ENCODE peak calls at places on chromosomes 7 and 10, in nine cellular contexts. One of them, this sample, is unnamed.

GRCh38 chr10:9211228-9211627 is 1156.7 kb downstream of the GATA3 start:
- DNase-seq in stimulated activated CD8-positive, alpha-beta memory T cell treated with anti-CD3 and anti-CD28 coated beads, Interleukin-15, amount 100 ng/mL, for 1 hour: no peak
- DNase-seq in A172: no peak
- DNase-seq in AG20443: no peak
- DNase-seq in CD4-positive, alpha-beta memory T cell: no peak
- DNase-seq in heart right ventricle: no peak
- DNase-seq in LoVo: peak
- DNase-seq in cardiac septum: no peak
- DNase-seq in Calu3: no peak
- DNase-seq in this sample: no peak

GRCh38 chr10:99393683-99394082 is 36.7 kb downstream of the GOT1 start:
- DNase-seq in A172: no peak
- DNase-seq in Calu3: no peak
- DNase-seq in stimulated activated CD8-positive, alpha-beta memory T cell treated with anti-CD3 and anti-CD28 coated beads, Interleukin-15, amount 100 ng/mL, for 1 hour: no peak
- DNase-seq in heart right ventricle: no peak
- DNase-seq in LoVo: no peak
- DNase-seq in CD4-positive, alpha-beta memory T cell: no peak
- DNase-seq in cardiac septum: no peak
- DNase-seq in AG20443: no peak
- DNase-seq in this sample: no peak

GRCh38 chr7:34596887-34597286 is 61.1 kb upstream of the NPSR1 start:
- DNase-seq in cardiac septum: no peak
- DNase-seq in LoVo: no peak
- DNase-seq in heart right ventricle: no peak
- DNase-seq in Calu3: peak
- DNase-seq in stimulated activated CD8-positive, alpha-beta memory T cell treated with anti-CD3 and anti-CD28 coated beads, Interleukin-15, amount 100 ng/mL, for 1 hour: no peak
- DNase-seq in A172: peak
- DNase-seq in AG20443: peak
- DNase-seq in CD4-positive, alpha-beta memory T cell: no peak
- DNase-seq in this sample: no peak

GRCh38 chr10:88975377-88975720 is 15.2 kb upstream of the FAS start:
- DNase-seq in Calu3: no peak
- DNase-seq in AG20443: no peak
- DNase-seq in A172: peak
- DNase-seq in LoVo: no peak
- DNase-seq in cardiac septum: no peak
- DNase-seq in stimulated activated CD8-positive, alpha-beta memory T cell treated with anti-CD3 and anti-CD28 coated beads, Interleukin-15, amount 100 ng/mL, for 1 hour: no peak
- DNase-seq in heart right ventricle: no peak
- DNase-seq in CD4-positive, alpha-beta memory T cell: no peak
- DNase-seq in this sample: no peak

GRCh38 chr10:65861249-65861648 is 1064.6 kb upstream of the LRRTM3 start:
- DNase-seq in Calu3: peak
- DNase-seq in CD4-positive, alpha-beta memory T cell: no peak
- DNase-seq in LoVo: peak
- DNase-seq in cardiac septum: no peak
- DNase-seq in heart right ventricle: no peak
- DNase-seq in AG20443: no peak
- DNase-seq in stimulated activated CD8-positive, alpha-beta memory T cell treated with anti-CD3 and anti-CD28 coated beads, Interleukin-15, amount 100 ng/mL, for 1 hour: no peak
- DNase-seq in A172: peak
- DNase-seq in this sample: peak

GRCh38 chr7:98135984-98136383 is 29.3 kb downstream of the LMTK2 start:
- DNase-seq in CD4-positive, alpha-beta memory T cell: no peak
- DNase-seq in AG20443: no peak
- DNase-seq in cardiac septum: no peak
- DNase-seq in Calu3: no peak
- DNase-seq in stimulated activated CD8-positive, alpha-beta memory T cell treated with anti-CD3 and anti-CD28 coated beads, Interleukin-15, amount 100 ng/mL, for 1 hour: no peak
- DNase-seq in heart right ventricle: no peak
- DNase-seq in A172: no peak
- DNase-seq in LoVo: no peak
- DNase-seq in this sample: no peak

GRCh38 chr10:78320416-78320815 is 286.8 kb downstream of the RPS24 start:
- DNase-seq in AG20443: no peak
- DNase-seq in Calu3: no peak
- DNase-seq in A172: no peak
- DNase-seq in CD4-positive, alpha-beta memory T cell: peak
- DNase-seq in stimulated activated CD8-positive, alpha-beta memory T cell treated with anti-CD3 and anti-CD28 coated beads, Interleukin-15, amount 100 ng/mL, for 1 hour: no peak
- DNase-seq in heart right ventricle: no peak
- DNase-seq in cardiac septum: peak
- DNase-seq in LoVo: no peak
- DNase-seq in this sample: no peak

GRCh38 chr10:77207182-77208165 is 430.1 kb downstream of the KCNMA1 start:
- DNase-seq in AG20443: no peak
- DNase-seq in cardiac septum: no peak
- DNase-seq in Calu3: no peak
- DNase-seq in stimulated activated CD8-positive, alpha-beta memory T cell treated with anti-CD3 and anti-CD28 coated beads, Interleukin-15, amount 100 ng/mL, for 1 hour: no peak
- DNase-seq in LoVo: no peak
- DNase-seq in heart right ventricle: no peak
- DNase-seq in A172: no peak
- DNase-seq in CD4-positive, alpha-beta memory T cell: no peak
- DNase-seq in this sample: no peak

GRCh38 chr10:11515596-11516418 is 95.6 kb downstream of the USP6NL start:
- DNase-seq in stimulated activated CD8-positive, alpha-beta memory T cell treated with anti-CD3 and anti-CD28 coated beads, Interleukin-15, amount 100 ng/mL, for 1 hour: no peak
- DNase-seq in Calu3: peak
- DNase-seq in LoVo: peak
- DNase-seq in A172: peak
- DNase-seq in AG20443: peak
- DNase-seq in CD4-positive, alpha-beta memory T cell: peak
- DNase-seq in heart right ventricle: no peak
- DNase-seq in cardiac septum: no peak
- DNase-seq in this sample: peak

GRCh38 chr10:103710490-103710889 is 144.9 kb downstream of the SH3PXD2A start:
- DNase-seq in stimulated activated CD8-positive, alpha-beta memory T cell treated with anti-CD3 and anti-CD28 coated beads, Interleukin-15, amount 100 ng/mL, for 1 hour: no peak
- DNase-seq in AG20443: no peak
- DNase-seq in A172: no peak
- DNase-seq in LoVo: no peak
- DNase-seq in heart right ventricle: no peak
- DNase-seq in cardiac septum: no peak
- DNase-seq in CD4-positive, alpha-beta memory T cell: no peak
- DNase-seq in Calu3: no peak
- DNase-seq in this sample: no peak

GRCh38 chr10:102113956-102114857 is 6.0 kb downstream of the LDB1 start:
- DNase-seq in CD4-positive, alpha-beta memory T cell: no peak
- DNase-seq in cardiac septum: no peak
- DNase-seq in heart right ventricle: peak
- DNase-seq in A172: peak
- DNase-seq in LoVo: no peak
- DNase-seq in AG20443: peak
- DNase-seq in stimulated activated CD8-positive, alpha-beta memory T cell treated with anti-CD3 and anti-CD28 coated beads, Interleukin-15, amount 100 ng/mL, for 1 hour: no peak
- DNase-seq in Calu3: peak
- DNase-seq in this sample: no peak

GRCh38 chr10:28679941-28680752 is 2.8 kb downstream of the BAMBI start:
- DNase-seq in CD4-positive, alpha-beta memory T cell: no peak
- DNase-seq in AG20443: no peak
- DNase-seq in A172: peak
- DNase-seq in LoVo: no peak
- DNase-seq in cardiac septum: no peak
- DNase-seq in Calu3: peak
- DNase-seq in heart right ventricle: no peak
- DNase-seq in stimulated activated CD8-positive, alpha-beta memory T cell treated with anti-CD3 and anti-CD28 coated beads, Interleukin-15, amount 100 ng/mL, for 1 hour: no peak
- DNase-seq in this sample: peak

GRCh38 chr7:144403102-144403501 is 391 bp downstream of the NOBOX start:
- DNase-seq in heart right ventricle: no peak
- DNase-seq in stimulated activated CD8-positive, alpha-beta memory T cell treated with anti-CD3 and anti-CD28 coated beads, Interleukin-15, amount 100 ng/mL, for 1 hour: no peak
- DNase-seq in LoVo: no peak
- DNase-seq in cardiac septum: no peak
- DNase-seq in A172: no peak
- DNase-seq in Calu3: no peak
- DNase-seq in CD4-positive, alpha-beta memory T cell: no peak
- DNase-seq in AG20443: no peak
- DNase-seq in this sample: no peak

GRCh38 chr10:130808243-130808642 is 503.3 kb downstream of the TCERG1L start:
- DNase-seq in AG20443: no peak
- DNase-seq in stimulated activated CD8-positive, alpha-beta memory T cell treated with anti-CD3 and anti-CD28 coated beads, Interleukin-15, amount 100 ng/mL, for 1 hour: no peak
- DNase-seq in CD4-positive, alpha-beta memory T cell: no peak
- DNase-seq in cardiac septum: no peak
- DNase-seq in heart right ventricle: no peak
- DNase-seq in A172: no peak
- DNase-seq in LoVo: no peak
- DNase-seq in Calu3: no peak
- DNase-seq in this sample: no peak

GRCh38 chr7:35249537-35249907 is 4.4 kb downstream of the TBX20 start:
- DNase-seq in LoVo: no peak
- DNase-seq in Calu3: no peak
- DNase-seq in cardiac septum: no peak
- DNase-seq in A172: peak
- DNase-seq in heart right ventricle: no peak
- DNase-seq in stimulated activated CD8-positive, alpha-beta memory T cell treated with anti-CD3 and anti-CD28 coated beads, Interleukin-15, amount 100 ng/mL, for 1 hour: no peak
- DNase-seq in AG20443: no peak
- DNase-seq in CD4-positive, alpha-beta memory T cell: no peak
- DNase-seq in this sample: no peak

GRCh38 chr10:18516851-18517250 is 134.5 kb downstream of the NSUN6 start:
- DNase-seq in cardiac septum: no peak
- DNase-seq in AG20443: no peak
- DNase-seq in heart right ventricle: no peak
- DNase-seq in LoVo: no peak
- DNase-seq in Calu3: no peak
- DNase-seq in CD4-positive, alpha-beta memory T cell: no peak
- DNase-seq in A172: no peak
- DNase-seq in stimulated activated CD8-positive, alpha-beta memory T cell treated with anti-CD3 and anti-CD28 coated beads, Interleukin-15, amount 100 ng/mL, for 1 hour: no peak
- DNase-seq in this sample: no peak

GRCh38 chr7:81299272-81299671 is 380.4 kb upstream of the SEMA3C start:
- DNase-seq in CD4-positive, alpha-beta memory T cell: no peak
- DNase-seq in LoVo: peak
- DNase-seq in heart right ventricle: no peak
- DNase-seq in Calu3: peak
- DNase-seq in stimulated activated CD8-positive, alpha-beta memory T cell treated with anti-CD3 and anti-CD28 coated beads, Interleukin-15, amount 100 ng/mL, for 1 hour: no peak
- DNase-seq in A172: peak
- DNase-seq in cardiac septum: no peak
- DNase-seq in AG20443: peak
- DNase-seq in this sample: peak

GRCh38 chr10:84008878-84009277 is 130.4 kb upstream of the GHITM start:
- DNase-seq in Calu3: peak
- DNase-seq in LoVo: no peak
- DNase-seq in heart right ventricle: peak
- DNase-seq in CD4-positive, alpha-beta memory T cell: no peak
- DNase-seq in cardiac septum: no peak
- DNase-seq in AG20443: peak
- DNase-seq in stimulated activated CD8-positive, alpha-beta memory T cell treated with anti-CD3 and anti-CD28 coated beads, Interleukin-15, amount 100 ng/mL, for 1 hour: no peak
- DNase-seq in A172: peak
- DNase-seq in this sample: peak

GRCh38 chr7:129530881-129531391 is 28.6 kb downstream of the SMKR1 start:
- DNase-seq in Calu3: peak
- DNase-seq in AG20443: no peak
- DNase-seq in A172: peak
- DNase-seq in CD4-positive, alpha-beta memory T cell: no peak
- DNase-seq in stimulated activated CD8-positive, alpha-beta memory T cell treated with anti-CD3 and anti-CD28 coated beads, Interleukin-15, amount 100 ng/mL, for 1 hour: no peak
- DNase-seq in cardiac septum: no peak
- DNase-seq in LoVo: peak
- DNase-seq in heart right ventricle: no peak
- DNase-seq in this sample: peak

GRCh38 chr7:87702326-87702725 is 74.1 kb downstream of the RUNDC3B start:
- DNase-seq in stimulated activated CD8-positive, alpha-beta memory T cell treated with anti-CD3 and anti-CD28 coated beads, Interleukin-15, amount 100 ng/mL, for 1 hour: no peak
- DNase-seq in cardiac septum: no peak
- DNase-seq in LoVo: no peak
- DNase-seq in heart right ventricle: no peak
- DNase-seq in AG20443: peak
- DNase-seq in CD4-positive, alpha-beta memory T cell: no peak
- DNase-seq in Calu3: no peak
- DNase-seq in A172: peak
- DNase-seq in this sample: no peak

GRCh38 chr10:90089724-90090123 is 388.3 kb downstream of the KIF20B start:
- DNase-seq in CD4-positive, alpha-beta memory T cell: no peak
- DNase-seq in A172: peak
- DNase-seq in cardiac septum: no peak
- DNase-seq in AG20443: no peak
- DNase-seq in stimulated activated CD8-positive, alpha-beta memory T cell treated with anti-CD3 and anti-CD28 coated beads, Interleukin-15, amount 100 ng/mL, for 1 hour: no peak
- DNase-seq in LoVo: no peak
- DNase-seq in Calu3: no peak
- DNase-seq in heart right ventricle: no peak
- DNase-seq in this sample: no peak

GRCh38 chr10:15426558-15426957 is 55.5 kb upstream of the FAM171A1 start:
- DNase-seq in stimulated activated CD8-positive, alpha-beta memory T cell treated with anti-CD3 and anti-CD28 coated beads, Interleukin-15, amount 100 ng/mL, for 1 hour: no peak
- DNase-seq in heart right ventricle: no peak
- DNase-seq in AG20443: no peak
- DNase-seq in LoVo: no peak
- DNase-seq in A172: no peak
- DNase-seq in cardiac septum: no peak
- DNase-seq in Calu3: no peak
- DNase-seq in CD4-positive, alpha-beta memory T cell: no peak
- DNase-seq in this sample: no peak

GRCh38 chr7:92633211-92633906 is 43.2 kb upstream of the FAM133B start:
- DNase-seq in A172: peak
- DNase-seq in Calu3: peak
- DNase-seq in AG20443: peak
- DNase-seq in CD4-positive, alpha-beta memory T cell: no peak
- DNase-seq in heart right ventricle: no peak
- DNase-seq in LoVo: peak
- DNase-seq in stimulated activated CD8-positive, alpha-beta memory T cell treated with anti-CD3 and anti-CD28 coated beads, Interleukin-15, amount 100 ng/mL, for 1 hour: no peak
- DNase-seq in cardiac septum: no peak
- DNase-seq in this sample: peak

GRCh38 chr10:101161494-101162299 is 30.6 kb downstream of the TLX1 start:
- DNase-seq in LoVo: peak
- DNase-seq in AG20443: peak
- DNase-seq in stimulated activated CD8-positive, alpha-beta memory T cell treated with anti-CD3 and anti-CD28 coated beads, Interleukin-15, amount 100 ng/mL, for 1 hour: peak
- DNase-seq in A172: peak
- DNase-seq in CD4-positive, alpha-beta memory T cell: peak
- DNase-seq in cardiac septum: peak
- DNase-seq in heart right ventricle: peak
- DNase-seq in Calu3: peak
- DNase-seq in this sample: peak

GRCh38 chr7:2601907-2602735 is 29.7 kb upstream of the TTYH3 start:
- DNase-seq in AG20443: no peak
- DNase-seq in LoVo: no peak
- DNase-seq in Calu3: no peak
- DNase-seq in heart right ventricle: no peak
- DNase-seq in CD4-positive, alpha-beta memory T cell: no peak
- DNase-seq in cardiac septum: no peak
- DNase-seq in stimulated activated CD8-positive, alpha-beta memory T cell treated with anti-CD3 and anti-CD28 coated beads, Interleukin-15, amount 100 ng/mL, for 1 hour: no peak
- DNase-seq in A172: peak
- DNase-seq in this sample: no peak

GRCh38 chr10:111875760-111876159 is 307.8 kb downstream of the GPAM start:
- DNase-seq in AG20443: no peak
- DNase-seq in A172: no peak
- DNase-seq in CD4-positive, alpha-beta memory T cell: no peak
- DNase-seq in cardiac septum: no peak
- DNase-seq in Calu3: no peak
- DNase-seq in stimulated activated CD8-positive, alpha-beta memory T cell treated with anti-CD3 and anti-CD28 coated beads, Interleukin-15, amount 100 ng/mL, for 1 hour: no peak
- DNase-seq in LoVo: no peak
- DNase-seq in heart right ventricle: no peak
- DNase-seq in this sample: no peak

GRCh38 chr10:103618575-103619423 is 125.3 kb downstream of the NEURL1 start:
- DNase-seq in stimulated activated CD8-positive, alpha-beta memory T cell treated with anti-CD3 and anti-CD28 coated beads, Interleukin-15, amount 100 ng/mL, for 1 hour: no peak
- DNase-seq in AG20443: peak
- DNase-seq in cardiac septum: no peak
- DNase-seq in heart right ventricle: peak
- DNase-seq in A172: no peak
- DNase-seq in CD4-positive, alpha-beta memory T cell: no peak
- DNase-seq in Calu3: no peak
- DNase-seq in LoVo: no peak
- DNase-seq in this sample: no peak

GRCh38 chr7:38142736-38143135 is 35.3 kb upstream of the STARD3NL start:
- DNase-seq in cardiac septum: no peak
- DNase-seq in heart right ventricle: no peak
- DNase-seq in Calu3: no peak
- DNase-seq in stimulated activated CD8-positive, alpha-beta memory T cell treated with anti-CD3 and anti-CD28 coated beads, Interleukin-15, amount 100 ng/mL, for 1 hour: no peak
- DNase-seq in AG20443: no peak
- DNase-seq in CD4-positive, alpha-beta memory T cell: no peak
- DNase-seq in A172: no peak
- DNase-seq in LoVo: no peak
- DNase-seq in this sample: no peak

This sample was measured in kidney glomerular epithelial cell.